ENCODE peak calls at places on chromosomes 13 and 19, in ten cellular contexts. Y is right atrium auricular region; L is CD4-positive, alpha-beta memory T cell; D is right lobe of liver; Q is endodermal cell; B is IMR-90; P is hepatocyte; A is CD8-positive, alpha-beta T cell; V is DND-41; E is CD4-positive, CD25-positive, alpha-beta regulatory T cell. G is an unnamed sample. For H3K4me1, the result is how much of the 10 kb centered on the place peaks cover.

GRCh38 chr19:7685546-7686445 is 5.2 kb downstream of the TRAPPC5 start:
- DNase-seq in Y (no peak), L (no peak), D (no peak), Q (no peak), B (no peak), P (no peak), A (no peak), V (no peak), E (no peak), G (no peak)

GRCh38 chr19:3176715-3177501 is 1.7 kb upstream of the S1PR4 start:
- DNase-seq in Y (no peak), L (peak), D (peak), Q (no peak), B (peak), P (peak), A (peak), V (no peak), E (peak), G (peak)

GRCh38 chr19:294341-294818 is 3.2 kb upstream of the PLPP2 start:
- DNase-seq in Y (no peak), L (no peak), D (no peak), Q (peak), B (peak), P (no peak), A (no peak), V (no peak), E (no peak), G (no peak)

GRCh38 chr19:2035590-2035991 is 15.5 kb downstream of the MKNK2 start:
- DNase-seq in Y (no peak), L (no peak), D (no peak), Q (peak), B (no peak), P (no peak), A (no peak), V (no peak), E (no peak), G (no peak)

GRCh38 chr13:109577191-109577700 is 209.1 kb downstream of the IRS2 start:
- DNase-seq in Y (no peak), L (no peak), D (no peak), Q (no peak), B (no peak), P (no peak), A (no peak), V (no peak), E (no peak), G (no peak)

GRCh38 chr19:58538257-58539168 is 5.4 kb upstream of the TRIM28 start:
- DNase-seq in Y (no peak), L (no peak), D (no peak), Q (peak), B (no peak), P (peak), A (peak), V (peak), E (no peak), G (peak)

GRCh38 chr13:102214956-102215355 is 186.9 kb downstream of the FGF14 start:
- DNase-seq in Y (no peak), L (no peak), D (no peak), Q (no peak), B (no peak), P (no peak), A (no peak), V (no peak), E (no peak), G (no peak)

GRCh38 chr13:44758595-44759221 is 182.6 kb upstream of the TSC22D1 start:
- DNase-seq in Y (no peak), L (no peak), D (no peak), Q (no peak), B (peak), P (peak), A (no peak), V (no peak), E (no peak), G (peak)

GRCh38 chr13:26202365-26202972 is 19.6 kb downstream of the RNF6 start:
- DNase-seq in Y (no peak), L (no peak), D (no peak), Q (no peak), B (peak), P (no peak), A (no peak), V (no peak), E (no peak), G (no peak)

GRCh38 chr19:50313812-50314536 is 15.2 kb downstream of the KCNC3 start:
- DNase-seq in Y (no peak), L (no peak), D (no peak), Q (peak), B (no peak), P (peak), A (no peak), V (no peak), E (no peak), G (peak)

GRCh38 chr13:100330662-100331061 is 241.8 kb downstream of the PCCA start:
- DNase-seq in Y (no peak), L (no peak), D (no peak), Q (no peak), B (peak), P (no peak), A (no peak), V (no peak), E (no peak), G (no peak)

GRCh38 chr19:3691372-3691716 is 8.9 kb downstream of the PIP5K1C start:
- DNase-seq in Y (no peak), L (no peak), D (peak), Q (no peak), B (no peak), P (no peak), A (no peak), V (no peak), E (no peak), G (no peak)

GRCh38 chr13:49869514-49869913 is 66.6 kb downstream of the SPRYD7 start:
- DNase-seq in Y (no peak), L (no peak), D (no peak), Q (peak), B (peak), P (peak), A (no peak), V (no peak), E (no peak), G (no peak)

GRCh38 chr19:15871570-15871969 is 26.3 kb downstream of the CYP4F2 start:
- DNase-seq in Y (no peak), L (no peak), D (no peak), Q (no peak), B (no peak), P (no peak), A (no peak), V (no peak), E (no peak), G (peak)

GRCh38 chr13:42272776-42273175 is 824 bp downstream of the AKAP11 start:
- DNase-seq in Y (no peak), L (peak), D (no peak), Q (no peak), B (no peak), P (no peak), A (no peak), V (no peak), E (no peak), G (no peak)

GRCh38 chr13:99590519-99591011 is 89.3 kb downstream of the TM9SF2 start:
- DNase-seq in Y (no peak), L (no peak), D (no peak), Q (no peak), B (peak), P (no peak), A (no peak), V (no peak), E (no peak), G (no peak)

GRCh38 chr13:80361883-80362327 is 21.0 kb upstream of the SPRY2 start:
- DNase-seq in Y (no peak), L (no peak), D (no peak), Q (peak), B (no peak), P (peak), A (no peak), V (no peak), E (no peak), G (peak)

GRCh38 chr13:93230466-93230865 is 3.9 kb downstream of the GPC6 start:
- DNase-seq in Y (no peak), L (no peak), D (no peak), Q (no peak), B (peak), P (peak), A (no peak), V (no peak), E (no peak), G (no peak)

GRCh38 chr13:93226065-93226622 is 463 bp upstream of the GPC6 start:
- DNase-seq in Y (no peak), L (no peak), D (no peak), Q (no peak), B (no peak), P (no peak), A (no peak), V (no peak), E (no peak), G (no peak)

GRCh38 chr13:93227280-93227905 is 786 bp downstream of the GPC6 start:
- DNase-seq in Y (no peak), L (no peak), D (peak), Q (peak), B (peak), P (peak), A (no peak), V (no peak), E (no peak), G (no peak)

GRCh38 chr13:93226623-93227279 is at the start of gene GPC6:
- DNase-seq in Y (no peak), L (no peak), D (peak), Q (peak), B (peak), P (peak), A (no peak), V (no peak), E (no peak), G (no peak)

DNA sequence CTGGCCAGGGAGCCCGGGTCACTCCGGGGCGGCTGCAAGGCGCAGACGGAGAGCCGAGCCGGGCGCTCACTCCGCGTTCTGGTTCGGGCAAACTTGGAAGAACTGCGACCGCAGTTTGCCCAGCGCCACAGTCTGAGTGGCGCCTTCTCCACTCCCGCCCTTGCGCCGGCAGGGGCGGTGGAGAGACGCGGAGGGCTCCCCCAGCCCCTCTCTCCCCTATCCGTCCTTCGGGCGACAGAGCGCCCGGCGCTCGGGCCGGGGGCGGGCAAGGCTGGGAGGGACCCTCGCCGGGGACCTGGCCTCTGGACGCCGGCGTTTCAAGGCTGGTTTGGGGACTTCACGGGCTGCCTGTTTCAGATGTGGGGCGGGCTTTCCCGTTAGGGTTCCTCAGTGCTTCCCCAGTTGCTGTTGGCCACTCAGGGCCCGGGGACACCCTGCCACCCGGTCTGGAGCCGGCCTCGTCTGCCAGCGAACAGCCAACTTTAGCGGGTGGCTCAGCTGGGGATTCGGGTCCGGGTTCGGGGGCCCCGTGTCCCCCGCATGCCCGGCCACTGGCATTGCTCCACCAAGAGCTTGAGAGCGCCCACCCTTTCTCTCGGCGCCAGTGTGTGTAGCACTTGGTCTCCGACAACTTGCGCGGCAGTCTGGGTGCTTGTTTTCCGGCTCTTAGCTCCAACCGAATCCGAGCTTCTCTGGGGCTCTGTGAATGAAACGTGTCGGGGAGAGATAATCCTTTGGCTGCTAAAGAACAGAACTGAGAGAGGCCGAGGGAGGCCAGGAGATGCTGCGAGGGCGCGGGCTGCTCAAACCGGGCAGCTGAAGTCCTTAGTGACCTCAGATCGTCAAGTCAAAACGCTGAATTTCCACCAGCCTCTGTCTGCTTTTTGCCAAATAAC is 1.5 kb downstream of the GPC6 start:
- DNase-seq in Y (peak), L (no peak), D (peak), Q (peak), B (peak), P (peak), A (no peak), V (no peak), E (no peak), G (no peak)
- H3K4me3 ChIP-seq in Y (peak), L (no peak), D (peak), Q (peak), B (peak), P (peak), A (no peak), V (no peak), E (no peak), G (peak)

GRCh38 chr19:44689290-44690130 is 9.4 kb upstream of the CEACAM16 start:
- DNase-seq in Y (peak), L (peak), D (peak), Q (peak), B (peak), P (peak), A (peak), V (peak), E (peak), G (peak)

GRCh38 chr19:44686896-44687295 is 12.1 kb upstream of the CEACAM16 start:
- DNase-seq in Y (no peak), L (no peak), D (peak), Q (no peak), B (no peak), P (no peak), A (no peak), V (no peak), E (no peak), G (no peak)

GRCh38 chr19:44687898-44688297 is 11.1 kb upstream of the CEACAM16 start:
- DNase-seq in Y (no peak), L (no peak), D (peak), Q (no peak), B (no peak), P (no peak), A (no peak), V (no peak), E (no peak), G (no peak)

GRCh38 chr19:44692379-44692721 is 6.6 kb upstream of the CEACAM16 start:
- DNase-seq in Y (no peak), L (no peak), D (no peak), Q (no peak), B (no peak), P (no peak), A (no peak), V (no peak), E (no peak), G (no peak)

GRCh38 chr19:44690131-44690440 is 8.9 kb upstream of the CEACAM16 start:
- DNase-seq in Y (no peak), L (no peak), D (no peak), Q (no peak), B (no peak), P (no peak), A (no peak), V (no peak), E (no peak), G (no peak)
- H3K4me1 ChIP-seq in Y (under half), L (under half), D (half or more), Q (under half), B (under half), P (under half), A (under half), V (under half), E (under half), G (under half)

GRCh38 chr19:10543420-10544241 is at the start of gene ATG4D:
- DNase-seq in Y (no peak), L (peak), D (peak), Q (peak), B (peak), P (peak), A (peak), V (peak), E (peak), G (peak)

GRCh38 chr19:10544242-10544752 is 593 bp downstream of the ATG4D start:
- DNase-seq in Y (no peak), L (no peak), D (peak), Q (peak), B (no peak), P (peak), A (no peak), V (no peak), E (peak), G (peak)

GRCh38 chr19:10546817-10547216 is 3.1 kb downstream of the ATG4D start:
- DNase-seq in Y (no peak), L (no peak), D (no peak), Q (no peak), B (no peak), P (no peak), A (no peak), V (no peak), E (no peak), G (no peak)

GRCh38 chr19:10544753-10545251 is 1.1 kb downstream of the ATG4D start:
- DNase-seq in Y (no peak), L (no peak), D (peak), Q (peak), B (no peak), P (no peak), A (no peak), V (no peak), E (no peak), G (peak)

GRCh38 chr19:10543059-10543419 is 665 bp upstream of the ATG4D start:
- DNase-seq in Y (no peak), L (no peak), D (no peak), Q (no peak), B (no peak), P (no peak), A (no peak), V (no peak), E (no peak), G (no peak)
- H3K27ac ChIP-seq in Y (no peak), L (peak), D (no peak), Q (no peak), B (no peak), P (peak), A (no peak), V (no peak), E (peak), G (no peak)

GRCh38 chr19:11813801-11814706 is at the start of gene ZNF440:
- DNase-seq in Y (peak), L (peak), D (peak), Q (peak), B (peak), P (peak), A (peak), V (peak), E (peak), G (peak)
- H3K4me3 ChIP-seq in Y (peak), L (peak), D (peak), Q (peak), B (peak), P (peak), A (peak), V (peak), E (peak), G (peak)

GRCh38 chr19:42241279-42241678 is 1.1 kb downstream of the GSK3A start:
- DNase-seq in Y (no peak), L (no peak), D (no peak), Q (no peak), B (no peak), P (no peak), A (no peak), V (no peak), E (no peak), G (peak)

GRCh38 chr19:42244452-42245220 is 2.2 kb upstream of the GSK3A start:
- DNase-seq in Y (peak), L (peak), D (peak), Q (peak), B (peak), P (peak), A (peak), V (peak), E (peak), G (peak)

GRCh38 chr19:42239544-42240220 is 2.7 kb downstream of the GSK3A start:
- DNase-seq in Y (no peak), L (no peak), D (no peak), Q (no peak), B (no peak), P (no peak), A (no peak), V (no peak), E (no peak), G (no peak)

GRCh38 chr19:42242512-42243409 is at the start of gene GSK3A:
- DNase-seq in Y (peak), L (peak), D (peak), Q (peak), B (peak), P (peak), A (peak), V (peak), E (peak), G (peak)

DNA sequence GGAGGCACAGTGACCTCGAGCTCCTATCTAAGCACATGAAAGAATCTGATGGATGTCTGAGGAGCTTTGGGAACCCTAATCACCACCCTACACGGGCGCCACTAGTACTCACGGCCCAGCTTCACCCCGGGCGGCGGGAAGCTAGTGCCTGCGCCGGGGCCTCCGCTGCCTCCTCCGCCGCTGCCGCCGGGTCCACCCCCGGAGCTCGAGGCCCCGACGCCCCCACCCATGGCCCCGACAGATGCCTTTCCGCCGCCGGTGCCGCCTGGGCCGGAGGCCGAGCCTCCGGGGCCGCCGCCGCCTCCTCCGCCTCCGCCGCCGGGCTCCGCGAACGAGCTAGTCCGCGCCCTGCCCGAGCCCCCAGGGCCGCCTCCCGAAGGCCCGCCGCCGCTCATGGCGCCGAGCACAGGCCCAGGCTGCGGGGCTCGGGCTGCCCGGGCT is 311 bp downstream of the GSK3A start:
- DNase-seq in Y (no peak), L (no peak), D (no peak), Q (no peak), B (no peak), P (peak), A (peak), V (no peak), E (no peak), G (no peak)
- H3K4me1 ChIP-seq in Y (under half), L (half or more), D (under half), Q (under half), B (under half), P (under half), A (under half), V (under half), E (under half), G (under half)